ENCODE peak calls at places on chromosome 1, in ten cellular contexts. One of them, this sample, is unnamed.

GRCh38 chr1:247517795-247518612 is 18.2 kb downstream of the OR2C3 start:
- DNase-seq in NCI-H748 treated with DMSO at 0.1 percent for 48 hours: no peak
- DNase-seq in DMS153: no peak
- DNase-seq in CD4-positive, alpha-beta T cell: no peak
- DNase-seq in GOT3: no peak
- DNase-seq in GM18507: no peak
- DNase-seq in iris pigment epithelial cell: no peak
- DNase-seq in NT2/D1: no peak
- DNase-seq in amniotic epithelial cell: no peak
- DNase-seq in NCI-H2029: no peak
- DNase-seq in this sample: no peak

GRCh38 chr1:190759807-190760206 is 282.1 kb upstream of the BRINP3 start:
- DNase-seq in NCI-H748 treated with DMSO at 0.1 percent for 48 hours: no peak
- DNase-seq in DMS153: no peak
- DNase-seq in CD4-positive, alpha-beta T cell: no peak
- DNase-seq in GOT3: no peak
- DNase-seq in GM18507: no peak
- DNase-seq in iris pigment epithelial cell: no peak
- DNase-seq in NT2/D1: no peak
- DNase-seq in amniotic epithelial cell: no peak
- DNase-seq in NCI-H2029: no peak
- DNase-seq in this sample: no peak

GRCh38 chr1:19650416-19651140 is 6.5 kb downstream of the NBL1 start:
- DNase-seq in NCI-H748 treated with DMSO at 0.1 percent for 48 hours: no peak
- DNase-seq in DMS153: no peak
- DNase-seq in CD4-positive, alpha-beta T cell: no peak
- DNase-seq in GOT3: no peak
- DNase-seq in GM18507: no peak
- DNase-seq in iris pigment epithelial cell: no peak
- DNase-seq in NT2/D1: no peak
- DNase-seq in amniotic epithelial cell: no peak
- DNase-seq in NCI-H2029: no peak
- DNase-seq in this sample: peak

GRCh38 chr1:54885863-54886723 is 902 bp downstream of the DHCR24 start:
- DNase-seq in NCI-H748 treated with DMSO at 0.1 percent for 48 hours: peak
- DNase-seq in DMS153: peak
- DNase-seq in CD4-positive, alpha-beta T cell: no peak
- DNase-seq in GOT3: no peak
- DNase-seq in GM18507: no peak
- DNase-seq in iris pigment epithelial cell: no peak
- DNase-seq in NT2/D1: no peak
- DNase-seq in amniotic epithelial cell: peak
- DNase-seq in NCI-H2029: peak
- DNase-seq in this sample: peak

GRCh38 chr1:100277866-100278265 is 11.8 kb downstream of the RTCA start:
- DNase-seq in NCI-H748 treated with DMSO at 0.1 percent for 48 hours: no peak
- DNase-seq in DMS153: no peak
- DNase-seq in CD4-positive, alpha-beta T cell: no peak
- DNase-seq in GOT3: no peak
- DNase-seq in GM18507: no peak
- DNase-seq in iris pigment epithelial cell: no peak
- DNase-seq in NT2/D1: no peak
- DNase-seq in amniotic epithelial cell: no peak
- DNase-seq in NCI-H2029: no peak
- DNase-seq in this sample: no peak

GRCh38 chr1:26704629-26705028 is 8.8 kb downstream of the ARID1A start:
- DNase-seq in NCI-H748 treated with DMSO at 0.1 percent for 48 hours: no peak
- DNase-seq in DMS153: no peak
- DNase-seq in CD4-positive, alpha-beta T cell: no peak
- DNase-seq in GOT3: no peak
- DNase-seq in GM18507: no peak
- DNase-seq in iris pigment epithelial cell: no peak
- DNase-seq in NT2/D1: no peak
- DNase-seq in amniotic epithelial cell: no peak
- DNase-seq in NCI-H2029: no peak
- DNase-seq in this sample: no peak

GRCh38 chr1:155205969-155206593 is 1.6 kb downstream of the THBS3 start:
- DNase-seq in NCI-H748 treated with DMSO at 0.1 percent for 48 hours: no peak
- DNase-seq in DMS153: no peak
- DNase-seq in CD4-positive, alpha-beta T cell: no peak
- DNase-seq in GOT3: no peak
- DNase-seq in GM18507: no peak
- DNase-seq in iris pigment epithelial cell: no peak
- DNase-seq in NT2/D1: no peak
- DNase-seq in amniotic epithelial cell: no peak
- DNase-seq in NCI-H2029: no peak
- DNase-seq in this sample: no peak

GRCh38 chr1:152866321-152866720 is 6.5 kb downstream of the LCE7A start:
- DNase-seq in NCI-H748 treated with DMSO at 0.1 percent for 48 hours: no peak
- DNase-seq in DMS153: no peak
- DNase-seq in CD4-positive, alpha-beta T cell: no peak
- DNase-seq in GOT3: no peak
- DNase-seq in GM18507: no peak
- DNase-seq in iris pigment epithelial cell: no peak
- DNase-seq in NT2/D1: no peak
- DNase-seq in amniotic epithelial cell: no peak
- DNase-seq in NCI-H2029: no peak
- DNase-seq in this sample: no peak

GRCh38 chr1:43128816-43129215 is 43.3 kb downstream of the EBNA1BP2 start:
- DNase-seq in NCI-H748 treated with DMSO at 0.1 percent for 48 hours: no peak
- DNase-seq in DMS153: no peak
- DNase-seq in CD4-positive, alpha-beta T cell: no peak
- DNase-seq in GOT3: no peak
- DNase-seq in GM18507: no peak
- DNase-seq in iris pigment epithelial cell: no peak
- DNase-seq in NT2/D1: no peak
- DNase-seq in amniotic epithelial cell: no peak
- DNase-seq in NCI-H2029: no peak
- DNase-seq in this sample: no peak

GRCh38 chr1:172929006-172929405 is 121.7 kb downstream of the TNFSF18 start:
- DNase-seq in NCI-H748 treated with DMSO at 0.1 percent for 48 hours: no peak
- DNase-seq in DMS153: no peak
- DNase-seq in CD4-positive, alpha-beta T cell: no peak
- DNase-seq in GOT3: no peak
- DNase-seq in GM18507: no peak
- DNase-seq in iris pigment epithelial cell: peak
- DNase-seq in NT2/D1: no peak
- DNase-seq in amniotic epithelial cell: peak
- DNase-seq in NCI-H2029: no peak
- DNase-seq in this sample: peak

GRCh38 chr1:26320896-26321295 is 3.1 kb downstream of the CD52 start:
- DNase-seq in NCI-H748 treated with DMSO at 0.1 percent for 48 hours: no peak
- DNase-seq in DMS153: no peak
- DNase-seq in CD4-positive, alpha-beta T cell: no peak
- DNase-seq in GOT3: no peak
- DNase-seq in GM18507: no peak
- DNase-seq in iris pigment epithelial cell: no peak
- DNase-seq in NT2/D1: no peak
- DNase-seq in amniotic epithelial cell: no peak
- DNase-seq in NCI-H2029: no peak
- DNase-seq in this sample: no peak

GRCh38 chr1:152461544-152461943 is 47.5 kb upstream of the CRNN start:
- DNase-seq in NCI-H748 treated with DMSO at 0.1 percent for 48 hours: peak
- DNase-seq in DMS153: no peak
- DNase-seq in CD4-positive, alpha-beta T cell: peak
- DNase-seq in GOT3: no peak
- DNase-seq in GM18507: no peak
- DNase-seq in iris pigment epithelial cell: peak
- DNase-seq in NT2/D1: peak
- DNase-seq in amniotic epithelial cell: peak
- DNase-seq in NCI-H2029: no peak
- DNase-seq in this sample: peak

GRCh38 chr1:169538998-169539871 is 47.0 kb downstream of the F5 start:
- DNase-seq in NCI-H748 treated with DMSO at 0.1 percent for 48 hours: no peak
- DNase-seq in DMS153: no peak
- DNase-seq in CD4-positive, alpha-beta T cell: no peak
- DNase-seq in GOT3: no peak
- DNase-seq in GM18507: no peak
- DNase-seq in iris pigment epithelial cell: peak
- DNase-seq in NT2/D1: no peak
- DNase-seq in amniotic epithelial cell: peak
- DNase-seq in NCI-H2029: no peak
- DNase-seq in this sample: peak

GRCh38 chr1:12294076-12294475 is 64.2 kb downstream of the VPS13D start:
- DNase-seq in NCI-H748 treated with DMSO at 0.1 percent for 48 hours: no peak
- DNase-seq in DMS153: no peak
- DNase-seq in CD4-positive, alpha-beta T cell: no peak
- DNase-seq in GOT3: no peak
- DNase-seq in GM18507: no peak
- DNase-seq in iris pigment epithelial cell: peak
- DNase-seq in NT2/D1: no peak
- DNase-seq in amniotic epithelial cell: peak
- DNase-seq in NCI-H2029: no peak
- DNase-seq in this sample: peak

GRCh38 chr1:87733421-87733820 is 404.7 kb downstream of the LMO4 start:
- DNase-seq in NCI-H748 treated with DMSO at 0.1 percent for 48 hours: no peak
- DNase-seq in DMS153: no peak
- DNase-seq in CD4-positive, alpha-beta T cell: no peak
- DNase-seq in GOT3: no peak
- DNase-seq in GM18507: no peak
- DNase-seq in iris pigment epithelial cell: no peak
- DNase-seq in NT2/D1: no peak
- DNase-seq in amniotic epithelial cell: no peak
- DNase-seq in NCI-H2029: no peak
- DNase-seq in this sample: no peak

This sample was measured in foreskin fibroblast.